ENCODE peak calls at places on chromosomes 2 and 18, in six cellular contexts. S, T, P, C, J and F are unnamed samples.

GRCh38 chr2:136765736-136766323 is 485 bp downstream of the THSD7B start:
- DNase-seq in T (no peak), J (no peak), C (no peak), S (peak; percentile 0), P (no peak), F (no peak)

GRCh38 chr2:61705625-61706024 is 148.2 kb downstream of the FAM161A start:
- DNase-seq in S (no peak), T (no peak), C (no peak), P (no peak), J (no peak), F (no peak)

GRCh38 chr18:24271381-24272331 is 126.0 kb downstream of the OSBPL1A start:
- DNase-seq in J (peak; percentile 63), S (peak; percentile 78), T (peak; percentile 71), P (peak; percentile 85), C (peak; percentile 71), F (peak; percentile 84)

GRCh38 chr2:100882645-100883613 is 63.0 kb downstream of the NPAS2 start:
- DNase-seq in J (no peak), S (no peak), C (peak; percentile 33), P (no peak), T (no peak), F (no peak)

GRCh38 chr18:35334821-35335220 is 9.4 kb downstream of the ZNF24 start:
- DNase-seq in T (no peak), C (no peak), P (no peak), J (peak; percentile 2), S (peak; percentile 47), F (no peak)

GRCh38 chr2:5444168-5444567 is 248.0 kb upstream of the SOX11 start:
- DNase-seq in C (no peak), S (no peak), P (no peak), J (no peak), T (no peak), F (no peak)

GRCh38 chr2:27050996-27051901 is at the start of gene AGBL5:
- DNase-seq in J (peak; percentile 93), P (peak; percentile 97), C (peak; percentile 87), T (peak; percentile 96), S (peak; percentile 95), F (peak; percentile 96)

GRCh38 chr2:152879275-152879674 is 160.9 kb downstream of the ARL6IP6 start:
- DNase-seq in P (no peak), J (no peak), T (no peak), C (no peak), S (no peak), F (no peak)

GRCh38 chr2:8203354-8203753 is 478.5 kb upstream of the ID2 start:
- DNase-seq in C (no peak), P (no peak), T (no peak), S (peak; percentile 66), J (no peak), F (no peak)

GRCh38 chr18:53644799-53645471 is 579.5 kb downstream of the MBD2 start:
- DNase-seq in C (no peak), T (no peak), S (no peak), P (no peak), J (no peak), F (no peak)

GRCh38 chr18:54218299-54218698 is 6.2 kb downstream of the MBD2 start:
- DNase-seq in S (no peak), P (no peak), C (no peak), T (no peak), J (no peak), F (no peak)

GRCh38 chr2:156430978-156431358 is 5.2 kb upstream of the GPD2 start:
- DNase-seq in C (peak; percentile 29), J (no peak), T (no peak), S (peak; percentile 62), P (no peak), F (no peak)

GRCh38 chr2:112768432-112768831 is 4.0 kb upstream of the CKAP2L start:
- DNase-seq in J (no peak), P (no peak), S (peak; percentile 45), C (peak; percentile 36), T (no peak), F (no peak)

GRCh38 chr2:236608308-236608564 is 38.6 kb downstream of the ACKR3 start:
- DNase-seq in T (no peak), J (no peak), C (no peak), S (no peak), P (no peak), F (no peak)

GRCh38 chr18:43079422-43079821 is 36.1 kb downstream of the RIT2 start:
- DNase-seq in S (no peak), J (no peak), C (no peak), T (no peak), P (no peak), F (no peak)

GRCh38 chr2:68839260-68839833 is 31.9 kb downstream of the BMP10 start:
- DNase-seq in P (no peak), S (peak; percentile 41), C (no peak), J (no peak), T (no peak), F (no peak)

GRCh38 chr2:181319291-181319690 is 137.9 kb upstream of the ITGA4 start:
- DNase-seq in T (no peak), P (no peak), S (no peak), C (no peak), J (no peak), F (no peak)

GRCh38 chr2:151638188-151638933 is 95.9 kb downstream of the NEB start:
- DNase-seq in J (no peak), P (no peak), T (no peak), S (no peak), C (no peak), F (no peak)

GRCh38 chr2:231181848-231182247 is 16.6 kb upstream of the ARMC9 start:
- DNase-seq in T (no peak), J (peak; percentile 64), C (peak; percentile 84), S (peak; percentile 64), P (peak; percentile 88), F (no peak)

GRCh38 chr2:83221258-83221657 is 1237.8 kb downstream of the SUCLG1 start:
- DNase-seq in C (peak; percentile 15), S (peak; percentile 12), P (no peak), J (peak; percentile 15), T (no peak), F (no peak)

GRCh38 chr2:240922234-240922981 is 16.3 kb downstream of the CROCC2 start:
- DNase-seq in J (no peak), S (no peak), C (no peak), T (no peak), P (peak; percentile 69), F (peak; percentile 67)

DNA sequence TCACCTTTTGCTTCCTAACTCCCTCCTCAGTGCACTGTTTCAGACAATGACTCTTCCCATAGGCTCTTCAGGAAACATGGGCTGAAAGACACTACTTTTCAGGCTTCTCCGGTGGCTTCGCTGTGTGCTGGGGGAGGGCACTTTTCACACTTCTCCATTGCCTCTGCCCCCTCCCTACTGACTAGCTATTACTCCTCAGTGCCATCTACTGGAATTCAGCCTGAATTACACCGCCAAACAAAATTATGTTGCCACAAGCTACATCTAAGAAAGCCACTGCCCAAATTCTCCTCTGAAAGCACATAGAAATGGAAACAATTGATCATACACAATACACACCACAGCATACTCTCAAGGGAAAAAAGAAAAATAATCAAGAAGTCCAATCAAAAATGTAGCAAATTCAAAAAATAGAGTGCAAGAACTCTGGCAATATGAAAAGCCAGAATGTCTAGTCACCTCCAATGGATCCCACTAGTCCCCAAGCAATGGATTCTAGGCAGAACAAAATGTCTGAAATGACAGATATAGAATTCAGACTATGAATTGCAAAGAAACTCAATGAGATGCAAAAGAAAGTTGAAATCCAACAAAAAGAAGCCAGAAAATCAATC is 1139.4 kb upstream of the GYPC start:
- DNase-seq in P (no peak), S (peak; percentile 6), T (no peak), J (peak; percentile 7), C (no peak), F (no peak)
- TF ChIP-seq CTCF in P (no peak), S (peak; percentile 41), T (no peak), J (peak; percentile 57), C (no peak), F (peak; percentile 70)

DNA sequence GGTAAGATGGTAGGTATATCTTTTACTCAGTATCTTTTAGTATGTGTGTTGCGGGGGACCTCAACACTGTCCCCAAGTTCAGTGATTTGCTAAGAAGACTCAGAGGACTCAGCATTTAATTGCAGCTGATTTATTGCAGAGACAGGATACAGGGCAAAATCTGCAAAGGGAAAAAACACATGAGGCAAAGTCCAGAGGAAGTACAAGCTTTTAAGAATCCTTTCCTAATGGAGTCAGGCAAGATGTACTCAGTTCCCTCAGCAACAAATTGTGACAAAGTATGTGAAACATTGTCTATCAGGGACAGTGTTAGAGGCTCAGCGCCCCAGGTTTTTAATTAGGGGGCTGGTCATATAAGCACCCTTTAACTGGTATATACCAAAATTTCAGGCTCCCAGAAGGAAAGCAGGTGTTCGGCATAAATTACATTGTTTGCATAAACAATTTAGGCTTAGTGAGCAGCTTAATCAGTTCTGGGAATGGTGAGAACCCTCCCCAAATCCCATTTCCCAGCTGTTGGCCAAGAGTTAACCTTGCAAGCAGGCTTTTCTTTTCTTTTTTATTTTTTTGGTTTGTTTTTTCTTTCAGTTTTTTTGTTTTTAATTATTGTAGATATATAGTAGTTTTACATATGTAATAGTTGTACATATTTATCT is 41.7 kb downstream of the RAB3GAP1 start:
- DNase-seq in S (no peak), T (no peak), C (no peak), P (no peak), J (no peak), F (no peak)
- TF ChIP-seq CTCF in S (no peak), T (no peak), C (no peak), P (no peak), J (no peak), F (no peak)

DNA sequence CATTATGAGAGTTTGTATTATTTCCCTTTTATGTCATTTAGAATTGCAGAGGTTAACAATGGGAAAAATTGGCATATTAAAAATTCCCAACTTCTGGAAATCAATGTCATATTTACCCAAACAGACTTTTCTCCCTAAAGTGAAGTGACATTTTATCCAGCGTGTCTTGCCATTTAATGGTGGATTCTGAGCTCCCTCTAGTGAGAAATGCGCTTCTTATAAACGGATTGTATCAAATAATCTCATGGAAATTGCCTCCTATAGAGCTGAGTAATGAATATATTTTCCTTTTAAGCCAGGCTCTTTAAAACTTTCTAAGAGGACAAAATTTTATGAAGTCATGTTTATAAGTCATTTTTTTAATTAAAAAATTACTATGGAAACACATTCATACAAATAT is 5.7 kb upstream of the GCFC2 start:
- DNase-seq in T (no peak), P (no peak), S (peak; percentile 25), C (no peak), J (no peak), F (no peak)
- TF ChIP-seq CTCF in T (no peak), P (no peak), S (peak; percentile 2), C (no peak), J (no peak), F (no peak)

GRCh38 chr18:63844254-63844653 is 43.3 kb upstream of the SERPINB2 start:
- DNase-seq in J (peak; percentile 32), S (peak; percentile 50), T (no peak), C (peak; percentile 36), P (no peak), F (no peak)
- TF ChIP-seq CTCF in J (peak; percentile 53), S (peak; percentile 48), T (no peak), C (peak; percentile 30), P (no peak), F (peak; percentile 66)

GRCh38 chr2:172038121-172038520 is 38.4 kb downstream of the METAP1D start:
- DNase-seq in P (no peak), T (no peak), C (no peak), J (no peak), S (no peak), F (no peak)
- TF ChIP-seq CTCF in P (no peak), T (no peak), C (no peak), J (no peak), S (no peak), F (no peak)